ENCODE peak calls at places on chromosomes 5 and 9, in six cellular contexts. Q, Y, K, I, B and T are unnamed samples.

GRCh38 chr5:142888469-142889085 is 118.4 kb downstream of the ARHGAP26 start:
- DNase-seq in Q (peak; percentile 75), Y (peak; percentile 74), K (no peak), I (peak; percentile 50), B (no peak), T (peak; percentile 55)

GRCh38 chr5:83645936-83646335 is 74.7 kb downstream of the HAPLN1 start:
- DNase-seq in Q (peak; percentile 38), Y (no peak), K (no peak), I (no peak), B (no peak), T (no peak)

GRCh38 chr9:125821078-125821477 is 73.9 kb downstream of the PBX3 start:
- DNase-seq in Q (no peak), Y (no peak), K (peak; percentile 51), I (no peak), B (no peak), T (no peak)

GRCh38 chr9:128634111-128634510 is 22.5 kb downstream of the DYNC2I2 start:
- DNase-seq in Q (no peak), Y (no peak), K (no peak), I (no peak), B (no peak), T (no peak)

GRCh38 chr9:117403403-117403811 is 11.4 kb downstream of the ASTN2 start:
- DNase-seq in Q (no peak), Y (no peak), K (no peak), I (no peak), B (no peak), T (no peak)

GRCh38 chr5:159909126-159909525 is 7.2 kb upstream of the ADRA1B start:
- DNase-seq in Q (no peak), Y (no peak), K (no peak), I (no peak), B (no peak), T (no peak)

GRCh38 chr5:2757563-2758311 is 6.3 kb upstream of the IRX2 start:
- DNase-seq in Q (peak; percentile 97), Y (peak; percentile 92), K (no peak), I (peak; percentile 94), B (no peak), T (no peak)

GRCh38 chr9:81047280-81047679 is 642.1 kb downstream of the TLE1 start:
- DNase-seq in Q (no peak), Y (no peak), K (no peak), I (no peak), B (no peak), T (no peak)

GRCh38 chr5:134609232-134609851 is 23.3 kb downstream of the SAR1B start:
- DNase-seq in Q (no peak), Y (no peak), K (no peak), I (no peak), B (no peak), T (no peak)

GRCh38 chr9:28866951-28867350 is 1293.7 kb upstream of the C9orf72 start:
- DNase-seq in Q (no peak), Y (no peak), K (no peak), I (no peak), B (no peak), T (no peak)

GRCh38 chr5:180643191-180643851 is 6.1 kb downstream of the FLT4 start:
- DNase-seq in Q (no peak), Y (no peak), K (no peak), I (no peak), B (no peak), T (no peak)

GRCh38 chr9:110575952-110576351 is 3.6 kb downstream of the SVEP1 start:
- DNase-seq in Q (no peak), Y (no peak), K (no peak), I (peak; percentile 93), B (no peak), T (no peak)

GRCh38 chr9:114059047-114059803 is 18.9 kb downstream of the AMBP start:
- DNase-seq in Q (no peak), Y (no peak), K (no peak), I (no peak), B (no peak), T (no peak)

GRCh38 chr9:137138701-137139467 is at the start of gene GRIN1:
- DNase-seq in Q (peak; percentile 59), Y (no peak), K (no peak), I (no peak), B (no peak), T (no peak)

GRCh38 chr9:34559616-34560546 is 29.6 kb downstream of the CNTFR start:
- DNase-seq in Q (peak; percentile 81), Y (no peak), K (no peak), I (no peak), B (no peak), T (no peak)

GRCh38 chr9:34994429-34995287 is 5.1 kb downstream of the DNAJB5 start:
- DNase-seq in Q (peak; percentile 71), Y (peak; percentile 63), K (no peak), I (no peak), B (peak; percentile 29), T (no peak)

GRCh38 chr5:113246371-113246870 is 188.4 kb downstream of the TSSK1B start:
- DNase-seq in Q (peak; percentile 67), Y (no peak), K (no peak), I (no peak), B (no peak), T (no peak)

GRCh38 chr9:30015073-30015472 is 2369.4 kb upstream of the ACO1 start:
- DNase-seq in Q (no peak), Y (no peak), K (no peak), I (no peak), B (no peak), T (no peak)

GRCh38 chr5:88886756-88887741 is 4.1 kb upstream of the MEF2C start:
- DNase-seq in Q (peak; percentile 15), Y (no peak), K (peak; percentile 71), I (no peak), B (no peak), T (peak; percentile 77)

GRCh38 chr9:114719290-114719689 is 37.3 kb upstream of the TEX48 start:
- DNase-seq in Q (no peak), Y (peak; percentile 62), K (no peak), I (peak; percentile 46), B (no peak), T (no peak)

GRCh38 chr9:98318834-98319478 is 63.5 kb upstream of the TBC1D2 start:
- DNase-seq in Q (peak; percentile 80), Y (peak; percentile 8), K (no peak), I (peak; percentile 42), B (no peak), T (no peak)

GRCh38 chr5:43073597-43074546 is 33.8 kb upstream of the ANXA2R start:
- DNase-seq in Q (peak; percentile 61), Y (peak; percentile 79), K (peak; percentile 40), I (no peak), B (peak; percentile 32), T (peak; percentile 87)

GRCh38 chr9:79829566-79830347 is 258.0 kb downstream of the TLE4 start:
- DNase-seq in Q (no peak), Y (no peak), K (no peak), I (no peak), B (no peak), T (peak; percentile 6)

GRCh38 chr9:93589688-93590087 is 13.3 kb downstream of the PHF2 start:
- DNase-seq in Q (peak; percentile 46), Y (no peak), K (no peak), I (no peak), B (no peak), T (no peak)
- H3K4me2 ChIP-seq in Q (no peak overlapping the region), Y (no peak overlapping the region), K (no peak overlapping the region), I (no peak overlapping the region), B (no peak overlapping the region), T (no peak overlapping the region)

GRCh38 chr5:116301110-116301509 is 216.3 kb downstream of the COMMD10 start:
- DNase-seq in Q (no peak), Y (no peak), K (no peak), I (no peak), B (no peak), T (no peak)

GRCh38 chr5:116303340-116303739 is 218.5 kb downstream of the COMMD10 start:
- DNase-seq in Q (no peak), Y (no peak), K (no peak), I (no peak), B (no peak), T (no peak)

GRCh38 chr5:116303810-116304209 is 219.0 kb downstream of the COMMD10 start:
- DNase-seq in Q (no peak), Y (no peak), K (no peak), I (no peak), B (no peak), T (no peak)

GRCh38 chr5:116308391-116308790 is 223.6 kb downstream of the COMMD10 start:
- DNase-seq in Q (no peak), Y (no peak), K (no peak), I (no peak), B (peak; percentile 2), T (no peak)

DNA sequence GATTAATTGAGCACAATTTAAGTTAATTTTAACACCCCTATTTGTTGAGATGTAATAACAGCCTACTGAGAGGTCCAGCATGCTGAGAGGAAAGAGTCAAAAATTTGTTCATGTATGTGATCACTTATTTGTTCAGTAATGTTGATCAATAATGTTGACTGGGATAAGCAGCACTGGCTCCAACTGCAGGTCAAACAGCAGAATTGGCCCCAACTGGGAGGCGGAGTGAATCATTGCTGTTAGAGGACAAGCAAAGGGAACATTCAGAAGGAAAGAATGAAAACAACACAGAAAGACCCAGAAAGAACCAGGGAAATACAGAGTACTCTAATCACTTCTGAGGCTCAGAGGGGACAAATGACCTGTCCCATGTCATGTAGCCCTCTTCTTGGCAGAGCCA is 221.1 kb downstream of the COMMD10 start:
- DNase-seq in Q (peak; percentile 5), Y (no peak), K (no peak), I (no peak), B (no peak), T (no peak)
- H3K9me3 ChIP-seq in Q (no peaks in the 10 kb centered on the region), Y (peaks cover 6% of the 10 kb centered on the region), K (no peaks in the 10 kb centered on the region), I (no peaks in the 10 kb centered on the region), B (peaks cover 4% of the 10 kb centered on the region), T (peaks cover 8% of the 10 kb centered on the region)

GRCh38 chr5:116914869-116915504 is 340.4 kb upstream of the SEMA6A start:
- DNase-seq in Q (no peak), Y (no peak), K (no peak), I (no peak), B (no peak), T (no peak)
- H3K9me2 ChIP-seq in Q (no peaks in the 10 kb centered on the region), Y (no peaks in the 10 kb centered on the region), K (no peaks in the 10 kb centered on the region), I (no peaks in the 10 kb centered on the region), B (no peaks in the 10 kb centered on the region), T (no peaks in the 10 kb centered on the region)

GRCh38 chr9:106587021-106587420 is 275.9 kb upstream of the ZNF462 start:
- DNase-seq in Q (no peak), Y (peak; percentile 67), K (no peak), I (no peak), B (no peak), T (no peak)
- H3K4me2 ChIP-seq in Q (no peak overlapping the region), Y (peak overlapping the region; percentile 11), K (no peak overlapping the region), I (no peak overlapping the region), B (no peak overlapping the region), T (no peak overlapping the region)